ENCODE peak calls at places on chromosomes 1 and 21, in seven cellular contexts. One of them, this sample, is unnamed.
A peak's percentile ranks its signal among the peaks of the same experiment; 100 is the strongest.

GRCh38 chr1:114718661-114719423 is 2.3 kb upstream of the NRAS start:
- DNase-seq in fibroblast of lung: peak; percentile 15
- DNase-seq in NT2/D1: no peak
- DNase-seq in adipocyte: no peak
- DNase-seq in GM23248: peak; percentile 57
- DNase-seq in MM.1S: no peak
- DNase-seq in PC-3: peak; percentile 73
- DNase-seq in this sample: no peak

GRCh38 chr1:210882414-210883221 is 251.3 kb downstream of the KCNH1 start:
- DNase-seq in GM23248: peak; percentile 61
- DNase-seq in MM.1S: no peak
- DNase-seq in PC-3: peak; percentile 31
- DNase-seq in adipocyte: peak; percentile 46
- DNase-seq in fibroblast of lung: no peak
- DNase-seq in NT2/D1: no peak
- DNase-seq in this sample: no peak

GRCh38 chr1:81949421-81949820 is 148.7 kb downstream of the ADGRL2 start:
- DNase-seq in NT2/D1: no peak
- DNase-seq in MM.1S: no peak
- DNase-seq in fibroblast of lung: no peak
- DNase-seq in GM23248: no peak
- DNase-seq in PC-3: no peak
- DNase-seq in adipocyte: no peak
- DNase-seq in this sample: no peak

GRCh38 chr1:180144659-180145357 is 9.9 kb upstream of the QSOX1 start:
- DNase-seq in MM.1S: no peak
- DNase-seq in GM23248: no peak
- DNase-seq in adipocyte: no peak
- DNase-seq in fibroblast of lung: no peak
- DNase-seq in PC-3: no peak
- DNase-seq in NT2/D1: no peak
- DNase-seq in this sample: no peak

GRCh38 chr1:47684518-47684917 is 246.7 kb downstream of the FOXD2 start:
- DNase-seq in PC-3: no peak
- DNase-seq in GM23248: no peak
- DNase-seq in fibroblast of lung: no peak
- DNase-seq in adipocyte: no peak
- DNase-seq in NT2/D1: no peak
- DNase-seq in MM.1S: no peak
- DNase-seq in this sample: peak; percentile 17

GRCh38 chr1:5225687-5226389 is 571.4 kb downstream of the AJAP1 start:
- DNase-seq in adipocyte: no peak
- DNase-seq in PC-3: no peak
- DNase-seq in fibroblast of lung: no peak
- DNase-seq in NT2/D1: peak; percentile 66
- DNase-seq in MM.1S: no peak
- DNase-seq in GM23248: no peak
- DNase-seq in this sample: no peak

GRCh38 chr21:26769613-26770188 is 75.5 kb downstream of the ADAMTS1 start:
- DNase-seq in NT2/D1: no peak
- DNase-seq in MM.1S: no peak
- DNase-seq in PC-3: peak; percentile 63
- DNase-seq in GM23248: peak; percentile 78
- DNase-seq in adipocyte: peak; percentile 88
- DNase-seq in fibroblast of lung: peak; percentile 84
- DNase-seq in this sample: no peak

GRCh38 chr1:112524251-112524650 is 15.5 kb downstream of the WNT2B start:
- DNase-seq in PC-3: no peak
- DNase-seq in MM.1S: no peak
- DNase-seq in NT2/D1: peak; percentile 80
- DNase-seq in GM23248: peak; percentile 48
- DNase-seq in adipocyte: peak; percentile 55
- DNase-seq in fibroblast of lung: no peak
- DNase-seq in this sample: no peak

GRCh38 chr1:84861516-84861915 is 31.5 kb downstream of the LPAR3 start:
- DNase-seq in fibroblast of lung: no peak
- DNase-seq in MM.1S: no peak
- DNase-seq in GM23248: no peak
- DNase-seq in PC-3: no peak
- DNase-seq in adipocyte: no peak
- DNase-seq in NT2/D1: no peak
- DNase-seq in this sample: no peak

GRCh38 chr21:14418920-14419319 is 36.0 kb upstream of the HSPA13 start:
- DNase-seq in NT2/D1: no peak
- DNase-seq in fibroblast of lung: no peak
- DNase-seq in MM.1S: no peak
- DNase-seq in PC-3: no peak
- DNase-seq in GM23248: no peak
- DNase-seq in adipocyte: no peak
- DNase-seq in this sample: no peak

GRCh38 chr1:206660136-206660535 is 24.6 kb upstream of the MAPKAPK2 start:
- DNase-seq in fibroblast of lung: no peak
- DNase-seq in adipocyte: no peak
- DNase-seq in NT2/D1: no peak
- DNase-seq in GM23248: no peak
- DNase-seq in MM.1S: no peak
- DNase-seq in PC-3: no peak
- DNase-seq in this sample: no peak

GRCh38 chr1:206658264-206658980 is 23.1 kb downstream of the DYRK3 start:
- DNase-seq in MM.1S: peak; percentile 54
- DNase-seq in adipocyte: peak; percentile 36
- DNase-seq in fibroblast of lung: no peak
- DNase-seq in NT2/D1: peak; percentile 70
- DNase-seq in GM23248: peak; percentile 43
- DNase-seq in PC-3: no peak
- DNase-seq in this sample: no peak

GRCh38 chr1:206661161-206661820 is 23.4 kb upstream of the MAPKAPK2 start:
- DNase-seq in GM23248: no peak
- DNase-seq in NT2/D1: no peak
- DNase-seq in MM.1S: no peak
- DNase-seq in fibroblast of lung: no peak
- DNase-seq in adipocyte: no peak
- DNase-seq in PC-3: no peak
- DNase-seq in this sample: no peak

GRCh38 chr1:206656936-206657335 is 21.6 kb downstream of the DYRK3 start:
- DNase-seq in adipocyte: no peak
- DNase-seq in PC-3: no peak
- DNase-seq in GM23248: no peak
- DNase-seq in MM.1S: no peak
- DNase-seq in NT2/D1: no peak
- DNase-seq in fibroblast of lung: no peak
- DNase-seq in this sample: no peak

DNA sequence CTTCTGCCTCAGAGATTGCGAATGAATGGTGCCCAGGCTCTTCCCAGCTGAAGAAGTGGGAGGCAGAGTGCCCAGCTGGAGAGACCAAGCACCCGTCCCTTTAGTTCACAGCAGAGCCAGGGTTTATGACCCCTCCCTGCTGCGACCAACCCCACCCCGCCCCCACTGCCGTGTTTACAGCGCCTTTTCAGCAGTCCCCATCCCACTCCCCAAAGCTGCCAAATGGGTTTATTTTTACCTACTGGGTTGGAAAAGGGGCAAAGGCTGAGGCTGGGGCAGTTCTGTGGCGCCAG is 23.6 kb downstream of the DYRK3 start:
- DNase-seq in PC-3: no peak
- DNase-seq in GM23248: no peak
- DNase-seq in MM.1S: no peak
- DNase-seq in NT2/D1: no peak
- DNase-seq in adipocyte: no peak
- DNase-seq in fibroblast of lung: no peak
- DNase-seq in this sample: no peak
- H3K9ac ChIP-seq in PC-3: no peak overlapping the region
- H3K9ac ChIP-seq in GM23248: no peak overlapping the region
- H3K9ac ChIP-seq in MM.1S: no peak overlapping the region
- H3K9ac ChIP-seq in NT2/D1: peak overlapping the region; percentile 65
- H3K9ac ChIP-seq in adipocyte: no peak overlapping the region
- H3K9ac ChIP-seq in fibroblast of lung: no peak overlapping the region
- H3K9ac ChIP-seq in this sample: no peak overlapping the region

GRCh38 chr1:1270813-1271212 is 2.8 kb downstream of the UBE2J2 start:
- DNase-seq in fibroblast of lung: peak; percentile 60
- DNase-seq in MM.1S: no peak
- DNase-seq in adipocyte: no peak
- DNase-seq in PC-3: no peak
- DNase-seq in NT2/D1: no peak
- DNase-seq in GM23248: peak; percentile 84
- DNase-seq in this sample: no peak

GRCh38 chr1:1274299-1274930 is 761 bp upstream of the UBE2J2 start:
- DNase-seq in NT2/D1: no peak
- DNase-seq in fibroblast of lung: no peak
- DNase-seq in PC-3: no peak
- DNase-seq in GM23248: no peak
- DNase-seq in adipocyte: no peak
- DNase-seq in MM.1S: no peak
- DNase-seq in this sample: no peak

GRCh38 chr1:1273152-1273534 is 511 bp downstream of the UBE2J2 start:
- DNase-seq in fibroblast of lung: no peak
- DNase-seq in NT2/D1: no peak
- DNase-seq in GM23248: peak; percentile 49
- DNase-seq in PC-3: no peak
- DNase-seq in MM.1S: no peak
- DNase-seq in adipocyte: peak; percentile 45
- DNase-seq in this sample: no peak

GRCh38 chr1:1273535-1274298 is at the start of gene UBE2J2:
- DNase-seq in adipocyte: peak; percentile 97
- DNase-seq in MM.1S: peak; percentile 89
- DNase-seq in GM23248: peak; percentile 96
- DNase-seq in fibroblast of lung: peak; percentile 94
- DNase-seq in PC-3: peak; percentile 91
- DNase-seq in NT2/D1: peak; percentile 76
- DNase-seq in this sample: peak; percentile 94

GRCh38 chr1:1272341-1273151 is 1.1 kb downstream of the UBE2J2 start:
- DNase-seq in MM.1S: peak; percentile 46
- DNase-seq in NT2/D1: no peak
- DNase-seq in GM23248: peak; percentile 25
- DNase-seq in PC-3: peak; percentile 97
- DNase-seq in adipocyte: no peak
- DNase-seq in fibroblast of lung: no peak
- DNase-seq in this sample: peak; percentile 66
- H3K4me1 ChIP-seq in MM.1S: peaks cover 10% of the 10 kb centered on the region
- H3K4me1 ChIP-seq in NT2/D1: peaks cover 7% of the 10 kb centered on the region
- H3K4me1 ChIP-seq in GM23248: peaks cover 26% of the 10 kb centered on the region
- H3K4me1 ChIP-seq in PC-3: peaks cover 29% of the 10 kb centered on the region
- H3K4me1 ChIP-seq in adipocyte: peaks cover 32% of the 10 kb centered on the region
- H3K4me1 ChIP-seq in fibroblast of lung: peaks cover 20% of the 10 kb centered on the region
- H3K4me1 ChIP-seq in this sample: peaks cover 16% of the 10 kb centered on the region

GRCh38 chr1:1346501-1346890 is 2.7 kb downstream of the DVL1 start:
- DNase-seq in GM23248: no peak
- DNase-seq in MM.1S: no peak
- DNase-seq in fibroblast of lung: no peak
- DNase-seq in PC-3: no peak
- DNase-seq in adipocyte: no peak
- DNase-seq in NT2/D1: no peak
- DNase-seq in this sample: no peak

GRCh38 chr1:1344672-1345361 is 4.4 kb downstream of the DVL1 start:
- DNase-seq in fibroblast of lung: peak; percentile 50
- DNase-seq in MM.1S: no peak
- DNase-seq in PC-3: peak; percentile 100
- DNase-seq in GM23248: peak; percentile 93
- DNase-seq in NT2/D1: no peak
- DNase-seq in adipocyte: peak; percentile 77
- DNase-seq in this sample: no peak

GRCh38 chr1:1345860-1346500 is 3.2 kb downstream of the DVL1 start:
- DNase-seq in NT2/D1: no peak
- DNase-seq in PC-3: no peak
- DNase-seq in adipocyte: no peak
- DNase-seq in GM23248: no peak
- DNase-seq in fibroblast of lung: no peak
- DNase-seq in MM.1S: no peak
- DNase-seq in this sample: no peak

GRCh38 chr1:1343811-1344421 is 5.3 kb downstream of the DVL1 start:
- DNase-seq in PC-3: peak; percentile 64
- DNase-seq in NT2/D1: no peak
- DNase-seq in GM23248: no peak
- DNase-seq in fibroblast of lung: no peak
- DNase-seq in MM.1S: no peak
- DNase-seq in adipocyte: no peak
- DNase-seq in this sample: no peak

DNA sequence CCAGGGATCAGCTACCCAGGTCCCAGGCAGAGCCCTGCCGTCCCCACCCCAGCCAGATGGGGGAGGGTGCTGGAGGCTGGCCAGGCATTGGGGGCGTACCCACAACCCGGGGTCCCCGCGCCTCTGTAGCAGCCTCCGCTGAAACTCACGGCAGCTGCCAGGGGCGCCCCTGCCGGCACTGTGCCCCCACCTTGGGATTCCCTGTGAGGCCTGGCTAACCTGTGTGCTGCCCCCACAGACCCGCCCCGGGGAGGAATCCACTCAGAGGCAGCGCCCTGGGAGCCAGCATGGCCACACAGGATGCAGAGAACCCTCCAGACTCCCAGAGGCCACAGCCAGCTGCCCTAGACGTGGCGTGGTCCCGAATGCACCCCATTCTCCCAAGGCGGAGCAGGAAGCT is 3.8 kb downstream of the DVL1 start:
- DNase-seq in MM.1S: no peak
- DNase-seq in GM23248: no peak
- DNase-seq in NT2/D1: no peak
- DNase-seq in adipocyte: no peak
- DNase-seq in fibroblast of lung: no peak
- DNase-seq in PC-3: peak; percentile 71
- DNase-seq in this sample: no peak
- H3K9ac ChIP-seq in MM.1S: no peak overlapping the region
- H3K9ac ChIP-seq in GM23248: peak overlapping the region; percentile 47
- H3K9ac ChIP-seq in NT2/D1: peak overlapping the region; percentile 42
- H3K9ac ChIP-seq in adipocyte: peak overlapping the region; percentile 89
- H3K9ac ChIP-seq in fibroblast of lung: no peak overlapping the region
- H3K9ac ChIP-seq in PC-3: peak overlapping the region; percentile 93
- H3K9ac ChIP-seq in this sample: no peak overlapping the region

GRCh38 chr1:150568567-150568966 is 10.8 kb downstream of the MCL1 start:
- DNase-seq in NT2/D1: no peak
- DNase-seq in adipocyte: no peak
- DNase-seq in PC-3: no peak
- DNase-seq in MM.1S: peak; percentile 59
- DNase-seq in fibroblast of lung: no peak
- DNase-seq in GM23248: no peak
- DNase-seq in this sample: no peak
- H3K4me1 ChIP-seq in NT2/D1: peaks cover 12% of the 10 kb centered on the region
- H3K4me1 ChIP-seq in adipocyte: peaks cover 94% of the 10 kb centered on the region
- H3K4me1 ChIP-seq in PC-3: peaks cover 47% of the 10 kb centered on the region
- H3K4me1 ChIP-seq in MM.1S: peaks cover 78% of the 10 kb centered on the region
- H3K4me1 ChIP-seq in fibroblast of lung: peaks cover 43% of the 10 kb centered on the region
- H3K4me1 ChIP-seq in GM23248: peaks cover 78% of the 10 kb centered on the region
- H3K4me1 ChIP-seq in this sample: peaks cover 39% of the 10 kb centered on the region

GRCh38 chr1:36083635-36084501 is at the start of gene TEKT2:
- DNase-seq in NT2/D1: peak; percentile 75
- DNase-seq in adipocyte: peak; percentile 81
- DNase-seq in GM23248: peak; percentile 40
- DNase-seq in PC-3: no peak
- DNase-seq in MM.1S: no peak
- DNase-seq in fibroblast of lung: peak; percentile 18
- DNase-seq in this sample: no peak
- H3K9ac ChIP-seq in NT2/D1: peak within 1 kb of the TSS; percentile 79
- H3K9ac ChIP-seq in adipocyte: no peak within 1 kb of the TSS
- H3K9ac ChIP-seq in GM23248: peak within 1 kb of the TSS; percentile 70
- H3K9ac ChIP-seq in PC-3: no peak within 1 kb of the TSS
- H3K9ac ChIP-seq in MM.1S: no peak within 1 kb of the TSS
- H3K9ac ChIP-seq in fibroblast of lung: peak within 1 kb of the TSS; percentile 48
- H3K9ac ChIP-seq in this sample: no peak within 1 kb of the TSS

DNA sequence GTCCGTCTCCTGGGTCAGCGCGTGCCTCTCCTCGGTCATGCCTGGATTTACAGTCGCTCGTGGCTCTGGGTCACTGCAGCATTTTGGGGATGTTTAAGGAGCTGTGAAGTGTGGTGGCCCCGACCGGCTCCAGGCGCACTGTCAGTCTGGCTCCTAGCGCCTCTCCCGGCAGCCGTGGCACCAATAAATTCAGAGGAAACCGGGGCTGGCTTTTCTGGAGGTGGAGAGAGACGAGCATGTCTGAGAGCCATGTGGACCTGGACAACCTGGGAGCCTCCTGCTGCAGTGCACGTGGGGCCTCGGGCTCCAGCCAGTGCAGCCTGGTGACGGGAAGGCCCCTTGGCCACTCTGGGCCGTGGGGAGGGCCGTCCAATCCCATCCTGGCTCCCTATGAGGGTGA is 17.1 kb downstream of the PLCH2 start:
- DNase-seq in adipocyte: no peak
- DNase-seq in NT2/D1: no peak
- DNase-seq in MM.1S: no peak
- DNase-seq in GM23248: no peak
- DNase-seq in PC-3: peak; percentile 32
- DNase-seq in fibroblast of lung: no peak
- DNase-seq in this sample: no peak
- H3K4me1 ChIP-seq in adipocyte: no peaks in the 10 kb centered on the region
- H3K4me1 ChIP-seq in NT2/D1: peaks cover 4% of the 10 kb centered on the region
- H3K4me1 ChIP-seq in MM.1S: peaks cover 22% of the 10 kb centered on the region
- H3K4me1 ChIP-seq in GM23248: no peaks in the 10 kb centered on the region
- H3K4me1 ChIP-seq in PC-3: peaks cover 20% of the 10 kb centered on the region
- H3K4me1 ChIP-seq in fibroblast of lung: no peaks in the 10 kb centered on the region
- H3K4me1 ChIP-seq in this sample: no peaks in the 10 kb centered on the region

This sample was measured in colonic mucosa.